ENCODE peak calls at places on chromosomes 4 and X, in nine cellular contexts. One of them, this sample, is unnamed.

GRCh38 chr4:71125137-71125536 is 131.7 kb downstream of the DCK start:
- DNase-seq in globus pallidus: no peak
- DNase-seq in fibroblast of the aortic adventitia: no peak
- DNase-seq in A549: no peak
- DNase-seq in RCC 7860: no peak
- DNase-seq in uterus: no peak
- DNase-seq in AG10803: no peak
- DNase-seq in COR-L47: no peak
- DNase-seq in substantia nigra: no peak
- DNase-seq in this sample: no peak

GRCh38 chr4:48931459-48931858 is 24.9 kb upstream of the OCIAD2 start:
- DNase-seq in globus pallidus: no peak
- DNase-seq in uterus: no peak
- DNase-seq in substantia nigra: no peak
- DNase-seq in RCC 7860: no peak
- DNase-seq in A549: no peak
- DNase-seq in COR-L47: no peak
- DNase-seq in fibroblast of the aortic adventitia: no peak
- DNase-seq in AG10803: no peak
- DNase-seq in this sample: no peak

GRCh38 chrX:106467422-106467821 is 144.4 kb upstream of the RADX start:
- DNase-seq in A549: no peak
- DNase-seq in AG10803: no peak
- DNase-seq in globus pallidus: no peak
- DNase-seq in uterus: no peak
- DNase-seq in COR-L47: no peak
- DNase-seq in fibroblast of the aortic adventitia: no peak
- DNase-seq in RCC 7860: no peak
- DNase-seq in substantia nigra: no peak
- DNase-seq in this sample: no peak

GRCh38 chrX:134758652-134759051 is 100.4 kb upstream of the PLAC1 start:
- DNase-seq in substantia nigra: no peak
- DNase-seq in globus pallidus: no peak
- DNase-seq in A549: no peak
- DNase-seq in RCC 7860: no peak
- DNase-seq in COR-L47: no peak
- DNase-seq in fibroblast of the aortic adventitia: no peak
- DNase-seq in uterus: no peak
- DNase-seq in AG10803: no peak
- DNase-seq in this sample: no peak

GRCh38 chr4:173777421-173777820 is 247.4 kb upstream of the HAND2 start:
- DNase-seq in globus pallidus: no peak
- DNase-seq in fibroblast of the aortic adventitia: no peak
- DNase-seq in substantia nigra: no peak
- DNase-seq in AG10803: no peak
- DNase-seq in COR-L47: no peak
- DNase-seq in A549: no peak
- DNase-seq in uterus: no peak
- DNase-seq in RCC 7860: no peak
- DNase-seq in this sample: no peak

GRCh38 chr4:108644237-108644636 is 6.2 kb upstream of the OSTC start:
- DNase-seq in COR-L47: no peak
- DNase-seq in RCC 7860: peak; percentile 28
- DNase-seq in substantia nigra: no peak
- DNase-seq in globus pallidus: no peak
- DNase-seq in uterus: no peak
- DNase-seq in AG10803: peak; percentile 82
- DNase-seq in A549: no peak
- DNase-seq in fibroblast of the aortic adventitia: peak; percentile 56
- DNase-seq in this sample: no peak

GRCh38 chr4:171117457-171117856 is 695.7 kb upstream of the GALNTL6 start:
- DNase-seq in COR-L47: no peak
- DNase-seq in RCC 7860: no peak
- DNase-seq in A549: no peak
- DNase-seq in AG10803: no peak
- DNase-seq in uterus: no peak
- DNase-seq in fibroblast of the aortic adventitia: no peak
- DNase-seq in globus pallidus: no peak
- DNase-seq in substantia nigra: no peak
- DNase-seq in this sample: no peak

GRCh38 chrX:17608898-17609297 is 128.4 kb upstream of the SCML1 start:
- DNase-seq in A549: no peak
- DNase-seq in substantia nigra: no peak
- DNase-seq in COR-L47: peak; percentile 67
- DNase-seq in uterus: no peak
- DNase-seq in AG10803: no peak
- DNase-seq in globus pallidus: no peak
- DNase-seq in fibroblast of the aortic adventitia: no peak
- DNase-seq in RCC 7860: no peak
- DNase-seq in this sample: peak; percentile 57

GRCh38 chrX:30893206-30893605 is 4.2 kb upstream of the TAB3 start:
- DNase-seq in AG10803: no peak
- DNase-seq in fibroblast of the aortic adventitia: peak; percentile 16
- DNase-seq in COR-L47: no peak
- DNase-seq in RCC 7860: no peak
- DNase-seq in A549: no peak
- DNase-seq in uterus: no peak
- DNase-seq in globus pallidus: no peak
- DNase-seq in substantia nigra: no peak
- DNase-seq in this sample: no peak

GRCh38 chr4:126046081-126046614 is 731.4 kb downstream of the FAT4 start:
- DNase-seq in uterus: no peak
- DNase-seq in RCC 7860: no peak
- DNase-seq in A549: no peak
- DNase-seq in AG10803: no peak
- DNase-seq in fibroblast of the aortic adventitia: peak; percentile 56
- DNase-seq in globus pallidus: no peak
- DNase-seq in substantia nigra: no peak
- DNase-seq in COR-L47: no peak
- DNase-seq in this sample: no peak

GRCh38 chr4:146661368-146661767 is 22.7 kb downstream of the POU4F2 start:
- DNase-seq in COR-L47: peak; percentile 47
- DNase-seq in substantia nigra: no peak
- DNase-seq in fibroblast of the aortic adventitia: no peak
- DNase-seq in AG10803: no peak
- DNase-seq in uterus: no peak
- DNase-seq in RCC 7860: no peak
- DNase-seq in A549: no peak
- DNase-seq in globus pallidus: no peak
- DNase-seq in this sample: no peak

GRCh38 chr4:137310593-137311490 is 221.5 kb downstream of the PCDH18 start:
- DNase-seq in COR-L47: no peak
- DNase-seq in RCC 7860: no peak
- DNase-seq in substantia nigra: no peak
- DNase-seq in A549: no peak
- DNase-seq in globus pallidus: no peak
- DNase-seq in uterus: no peak
- DNase-seq in AG10803: peak; percentile 89
- DNase-seq in fibroblast of the aortic adventitia: peak; percentile 93
- DNase-seq in this sample: peak; percentile 83

GRCh38 chrX:37666516-37666915 is 19.1 kb upstream of the XK start:
- DNase-seq in fibroblast of the aortic adventitia: peak; percentile 19
- DNase-seq in RCC 7860: no peak
- DNase-seq in uterus: no peak
- DNase-seq in substantia nigra: no peak
- DNase-seq in AG10803: no peak
- DNase-seq in A549: no peak
- DNase-seq in globus pallidus: no peak
- DNase-seq in COR-L47: no peak
- DNase-seq in this sample: peak; percentile 0

GRCh38 chrX:45980726-45981125 is 564.5 kb downstream of the ZNF674 start:
- DNase-seq in COR-L47: no peak
- DNase-seq in globus pallidus: no peak
- DNase-seq in RCC 7860: no peak
- DNase-seq in uterus: no peak
- DNase-seq in A549: no peak
- DNase-seq in AG10803: no peak
- DNase-seq in fibroblast of the aortic adventitia: no peak
- DNase-seq in substantia nigra: no peak
- DNase-seq in this sample: no peak

GRCh38 chr4:31045724-31046318 is 325.7 kb downstream of the PCDH7 start:
- DNase-seq in A549: peak; percentile 15
- DNase-seq in RCC 7860: peak; percentile 32
- DNase-seq in uterus: no peak
- DNase-seq in globus pallidus: no peak
- DNase-seq in fibroblast of the aortic adventitia: peak; percentile 57
- DNase-seq in substantia nigra: no peak
- DNase-seq in COR-L47: peak; percentile 63
- DNase-seq in AG10803: no peak
- DNase-seq in this sample: peak; percentile 4

GRCh38 chr4:142516686-142517145 is 329.4 kb downstream of the INPP4B start:
- DNase-seq in AG10803: peak; percentile 94
- DNase-seq in COR-L47: no peak
- DNase-seq in uterus: no peak
- DNase-seq in RCC 7860: no peak
- DNase-seq in A549: no peak
- DNase-seq in fibroblast of the aortic adventitia: peak; percentile 29
- DNase-seq in substantia nigra: no peak
- DNase-seq in globus pallidus: no peak
- DNase-seq in this sample: peak; percentile 27

GRCh38 chrX:39755152-39756032 is 342.4 kb downstream of the BCOR start:
- DNase-seq in COR-L47: no peak
- DNase-seq in globus pallidus: peak; percentile 25
- DNase-seq in substantia nigra: no peak
- DNase-seq in fibroblast of the aortic adventitia: peak; percentile 96
- DNase-seq in uterus: peak; percentile 91
- DNase-seq in A549: peak; percentile 97
- DNase-seq in RCC 7860: peak; percentile 92
- DNase-seq in AG10803: peak; percentile 93
- DNase-seq in this sample: peak; percentile 84

GRCh38 chrX:87664381-87664780 is 146.8 kb downstream of the KLHL4 start:
- DNase-seq in globus pallidus: peak; percentile 47
- DNase-seq in A549: peak; percentile 35
- DNase-seq in COR-L47: no peak
- DNase-seq in uterus: no peak
- DNase-seq in RCC 7860: peak; percentile 18
- DNase-seq in substantia nigra: no peak
- DNase-seq in fibroblast of the aortic adventitia: peak; percentile 63
- DNase-seq in AG10803: no peak
- DNase-seq in this sample: no peak

GRCh38 chr4:149887091-149887490 is 71.4 kb upstream of the IQCM start:
- DNase-seq in AG10803: no peak
- DNase-seq in substantia nigra: no peak
- DNase-seq in COR-L47: no peak
- DNase-seq in fibroblast of the aortic adventitia: no peak
- DNase-seq in globus pallidus: no peak
- DNase-seq in RCC 7860: no peak
- DNase-seq in A549: no peak
- DNase-seq in uterus: no peak
- DNase-seq in this sample: no peak

GRCh38 chr4:109683621-109684253 is 19.5 kb downstream of the CASP6 start:
- DNase-seq in substantia nigra: no peak
- DNase-seq in fibroblast of the aortic adventitia: no peak
- DNase-seq in A549: no peak
- DNase-seq in AG10803: no peak
- DNase-seq in RCC 7860: no peak
- DNase-seq in globus pallidus: no peak
- DNase-seq in COR-L47: no peak
- DNase-seq in uterus: no peak
- DNase-seq in this sample: no peak

GRCh38 chr4:119237642-119238041 is 25.1 kb downstream of the USP53 start:
- DNase-seq in globus pallidus: no peak
- DNase-seq in fibroblast of the aortic adventitia: no peak
- DNase-seq in AG10803: no peak
- DNase-seq in uterus: no peak
- DNase-seq in A549: no peak
- DNase-seq in RCC 7860: no peak
- DNase-seq in substantia nigra: no peak
- DNase-seq in COR-L47: no peak
- DNase-seq in this sample: no peak

GRCh38 chr4:83329521-83330105 is 5.0 kb downstream of the HPSE start:
- DNase-seq in AG10803: peak; percentile 15
- DNase-seq in substantia nigra: no peak
- DNase-seq in uterus: no peak
- DNase-seq in globus pallidus: no peak
- DNase-seq in COR-L47: no peak
- DNase-seq in fibroblast of the aortic adventitia: no peak
- DNase-seq in RCC 7860: no peak
- DNase-seq in A549: no peak
- DNase-seq in this sample: peak; percentile 3

GRCh38 chr4:165385124-165385523 is 6.3 kb downstream of the CPE start:
- DNase-seq in COR-L47: no peak
- DNase-seq in A549: no peak
- DNase-seq in fibroblast of the aortic adventitia: no peak
- DNase-seq in AG10803: no peak
- DNase-seq in uterus: no peak
- DNase-seq in RCC 7860: no peak
- DNase-seq in substantia nigra: no peak
- DNase-seq in globus pallidus: no peak
- DNase-seq in this sample: no peak

GRCh38 chr4:55830741-55831140 is 11.2 kb downstream of the EXOC1L start:
- DNase-seq in COR-L47: no peak
- DNase-seq in A549: no peak
- DNase-seq in substantia nigra: no peak
- DNase-seq in fibroblast of the aortic adventitia: no peak
- DNase-seq in uterus: no peak
- DNase-seq in globus pallidus: no peak
- DNase-seq in RCC 7860: no peak
- DNase-seq in AG10803: no peak
- DNase-seq in this sample: no peak

GRCh38 chr4:87058272-87059073 is 123.7 kb downstream of the AFF1 start:
- DNase-seq in COR-L47: no peak
- DNase-seq in RCC 7860: peak; percentile 45
- DNase-seq in AG10803: no peak
- DNase-seq in substantia nigra: no peak
- DNase-seq in fibroblast of the aortic adventitia: no peak
- DNase-seq in A549: peak; percentile 10
- DNase-seq in uterus: no peak
- DNase-seq in globus pallidus: peak; percentile 74
- DNase-seq in this sample: no peak

GRCh38 chrX:134512566-134512965 is 52.6 kb downstream of the HPRT1 start:
- DNase-seq in A549: peak; percentile 48
- DNase-seq in fibroblast of the aortic adventitia: peak; percentile 56
- DNase-seq in globus pallidus: no peak
- DNase-seq in AG10803: peak; percentile 66
- DNase-seq in RCC 7860: peak; percentile 88
- DNase-seq in uterus: no peak
- DNase-seq in substantia nigra: no peak
- DNase-seq in COR-L47: no peak
- DNase-seq in this sample: peak; percentile 44

GRCh38 chrX:420496-421223 is 34.0 kb upstream of the PPP2R3B start:
- DNase-seq in uterus: no peak
- DNase-seq in globus pallidus: no peak
- DNase-seq in AG10803: no peak
- DNase-seq in fibroblast of the aortic adventitia: no peak
- DNase-seq in substantia nigra: no peak
- DNase-seq in A549: no peak
- DNase-seq in COR-L47: no peak
- DNase-seq in RCC 7860: no peak
- DNase-seq in this sample: no peak